ENCODE peak calls at places on chromosomes 12 and 14, in eight cellular contexts. One of them, this sample, is unnamed.
A peak's percentile ranks its signal among the peaks of the same experiment; 100 is the strongest.

GRCh38 chr14:39875028-39875427 is 442.8 kb upstream of the FBXO33 start:
- DNase-seq in K562: no peak
- DNase-seq in mammary epithelial cell: no peak
- DNase-seq in neural progenitor cell: no peak
- DNase-seq in Karpas-422: no peak
- DNase-seq in HepG2: no peak
- DNase-seq in PC-3: no peak
- DNase-seq in GM23248: no peak
- DNase-seq in this sample: no peak

GRCh38 chr12:102957339-102958050 is at the start of gene ASCL1:
- DNase-seq in K562: no peak
- DNase-seq in mammary epithelial cell: peak; percentile 33
- DNase-seq in neural progenitor cell: peak; percentile 71
- DNase-seq in Karpas-422: no peak
- DNase-seq in HepG2: no peak
- DNase-seq in PC-3: no peak
- DNase-seq in GM23248: peak; percentile 58
- DNase-seq in this sample: peak; percentile 74

GRCh38 chr12:93848453-93849120 is 171.4 kb downstream of the CRADD start:
- DNase-seq in K562: no peak
- DNase-seq in mammary epithelial cell: no peak
- DNase-seq in neural progenitor cell: no peak
- DNase-seq in Karpas-422: peak; percentile 86
- DNase-seq in HepG2: no peak
- DNase-seq in PC-3: peak; percentile 13
- DNase-seq in GM23248: no peak
- DNase-seq in this sample: no peak

GRCh38 chr14:54783660-54784015 is 119.0 kb downstream of the GCH1 start:
- DNase-seq in K562: no peak
- DNase-seq in mammary epithelial cell: no peak
- DNase-seq in neural progenitor cell: no peak
- DNase-seq in Karpas-422: no peak
- DNase-seq in HepG2: no peak
- DNase-seq in PC-3: no peak
- DNase-seq in GM23248: no peak
- DNase-seq in this sample: no peak

GRCh38 chr12:94263011-94263786 is 114.8 kb downstream of the PLXNC1 start:
- DNase-seq in K562: peak; percentile 20
- DNase-seq in mammary epithelial cell: no peak
- DNase-seq in neural progenitor cell: no peak
- DNase-seq in Karpas-422: peak; percentile 55
- DNase-seq in HepG2: no peak
- DNase-seq in PC-3: no peak
- DNase-seq in GM23248: peak; percentile 6
- DNase-seq in this sample: peak; percentile 42

GRCh38 chr12:22687677-22688076 is 62.7 kb downstream of the ETNK1 start:
- DNase-seq in K562: no peak
- DNase-seq in mammary epithelial cell: peak; percentile 51
- DNase-seq in neural progenitor cell: no peak
- DNase-seq in Karpas-422: no peak
- DNase-seq in HepG2: no peak
- DNase-seq in PC-3: peak; percentile 39
- DNase-seq in GM23248: peak; percentile 79
- DNase-seq in this sample: no peak

GRCh38 chr12:52010152-52010622 is 3.4 kb downstream of the TAMALIN start:
- DNase-seq in K562: peak; percentile 91
- DNase-seq in mammary epithelial cell: no peak
- DNase-seq in neural progenitor cell: peak; percentile 96
- DNase-seq in Karpas-422: no peak
- DNase-seq in HepG2: peak; percentile 72
- DNase-seq in PC-3: no peak
- DNase-seq in GM23248: peak; percentile 72
- DNase-seq in this sample: peak; percentile 86

GRCh38 chr12:114288071-114288470 is 117.9 kb downstream of the TBX5 start:
- DNase-seq in K562: no peak
- DNase-seq in mammary epithelial cell: no peak
- DNase-seq in neural progenitor cell: no peak
- DNase-seq in Karpas-422: no peak
- DNase-seq in HepG2: no peak
- DNase-seq in PC-3: no peak
- DNase-seq in GM23248: no peak
- DNase-seq in this sample: no peak

GRCh38 chr12:88650715-88651114 is 70.4 kb upstream of the KITLG start:
- DNase-seq in K562: no peak
- DNase-seq in mammary epithelial cell: peak; percentile 75
- DNase-seq in neural progenitor cell: no peak
- DNase-seq in Karpas-422: no peak
- DNase-seq in HepG2: no peak
- DNase-seq in PC-3: peak; percentile 82
- DNase-seq in GM23248: peak; percentile 88
- DNase-seq in this sample: no peak

GRCh38 chr14:31435276-31435675 is 14.9 kb upstream of the HEATR5A start:
- DNase-seq in K562: no peak
- DNase-seq in mammary epithelial cell: no peak
- DNase-seq in neural progenitor cell: no peak
- DNase-seq in Karpas-422: no peak
- DNase-seq in HepG2: no peak
- DNase-seq in PC-3: no peak
- DNase-seq in GM23248: peak; percentile 86
- DNase-seq in this sample: no peak

GRCh38 chr12:26789731-26790644 is 43.0 kb downstream of the ITPR2 start:
- DNase-seq in K562: no peak
- DNase-seq in mammary epithelial cell: peak; percentile 47
- DNase-seq in neural progenitor cell: no peak
- DNase-seq in Karpas-422: no peak
- DNase-seq in HepG2: no peak
- DNase-seq in PC-3: peak; percentile 90
- DNase-seq in GM23248: peak; percentile 84
- DNase-seq in this sample: no peak

GRCh38 chr14:67428501-67429031 is 16.6 kb upstream of the PLEK2 start:
- DNase-seq in K562: peak; percentile 51
- DNase-seq in mammary epithelial cell: peak; percentile 59
- DNase-seq in neural progenitor cell: no peak
- DNase-seq in Karpas-422: no peak
- DNase-seq in HepG2: peak; percentile 60
- DNase-seq in PC-3: peak; percentile 76
- DNase-seq in GM23248: peak; percentile 84
- DNase-seq in this sample: no peak

GRCh38 chr14:88934231-88934898 is 109.9 kb downstream of the TTC8 start:
- DNase-seq in K562: no peak
- DNase-seq in mammary epithelial cell: no peak
- DNase-seq in neural progenitor cell: no peak
- DNase-seq in Karpas-422: no peak
- DNase-seq in HepG2: no peak
- DNase-seq in PC-3: no peak
- DNase-seq in GM23248: peak; percentile 16
- DNase-seq in this sample: no peak

GRCh38 chr12:77388611-77389265 is 323.4 kb upstream of the E2F7 start:
- DNase-seq in K562: no peak
- DNase-seq in mammary epithelial cell: no peak
- DNase-seq in neural progenitor cell: no peak
- DNase-seq in Karpas-422: no peak
- DNase-seq in HepG2: no peak
- DNase-seq in PC-3: no peak
- DNase-seq in GM23248: peak; percentile 57
- DNase-seq in this sample: no peak

GRCh38 chr14:51236314-51236713 is 3.7 kb upstream of the TMX1 start:
- DNase-seq in K562: peak; percentile 54
- DNase-seq in mammary epithelial cell: peak; percentile 60
- DNase-seq in neural progenitor cell: no peak
- DNase-seq in Karpas-422: peak; percentile 53
- DNase-seq in HepG2: no peak
- DNase-seq in PC-3: peak; percentile 55
- DNase-seq in GM23248: no peak
- DNase-seq in this sample: no peak

GRCh38 chr12:51403744-51404143 is 12.5 kb upstream of the GALNT6 start:
- DNase-seq in K562: no peak
- DNase-seq in mammary epithelial cell: no peak
- DNase-seq in neural progenitor cell: no peak
- DNase-seq in Karpas-422: no peak
- DNase-seq in HepG2: no peak
- DNase-seq in PC-3: no peak
- DNase-seq in GM23248: no peak
- DNase-seq in this sample: no peak

GRCh38 chr12:27488479-27488878 is 35.5 kb upstream of the PPFIBP1 start:
- DNase-seq in K562: no peak
- DNase-seq in mammary epithelial cell: peak; percentile 6
- DNase-seq in neural progenitor cell: no peak
- DNase-seq in Karpas-422: no peak
- DNase-seq in HepG2: no peak
- DNase-seq in PC-3: peak; percentile 22
- DNase-seq in GM23248: no peak
- DNase-seq in this sample: no peak

GRCh38 chr12:2652401-2653081 is 142.2 kb upstream of the FKBP4 start:
- DNase-seq in K562: peak; percentile 5
- DNase-seq in mammary epithelial cell: no peak
- DNase-seq in neural progenitor cell: peak; percentile 51
- DNase-seq in Karpas-422: no peak
- DNase-seq in HepG2: no peak
- DNase-seq in PC-3: no peak
- DNase-seq in GM23248: no peak
- DNase-seq in this sample: peak; percentile 72

GRCh38 chr14:55133416-55133815 is 4.4 kb downstream of the LGALS3 start:
- DNase-seq in K562: no peak
- DNase-seq in mammary epithelial cell: peak; percentile 28
- DNase-seq in neural progenitor cell: peak; percentile 44
- DNase-seq in Karpas-422: no peak
- DNase-seq in HepG2: no peak
- DNase-seq in PC-3: no peak
- DNase-seq in GM23248: peak; percentile 73
- DNase-seq in this sample: peak; percentile 32

GRCh38 chr14:85187521-85187920 is 342.4 kb upstream of the FLRT2 start:
- DNase-seq in K562: no peak
- DNase-seq in mammary epithelial cell: peak; percentile 15
- DNase-seq in neural progenitor cell: no peak
- DNase-seq in Karpas-422: no peak
- DNase-seq in HepG2: no peak
- DNase-seq in PC-3: peak; percentile 37
- DNase-seq in GM23248: no peak
- DNase-seq in this sample: no peak

GRCh38 chr14:59918824-59919581 is 941 bp upstream of the LRRC9 start:
- DNase-seq in K562: peak; percentile 9
- DNase-seq in mammary epithelial cell: no peak
- DNase-seq in neural progenitor cell: peak; percentile 48
- DNase-seq in Karpas-422: no peak
- DNase-seq in HepG2: peak; percentile 32
- DNase-seq in PC-3: peak; percentile 71
- DNase-seq in GM23248: peak; percentile 60
- DNase-seq in this sample: peak; percentile 43

GRCh38 chr14:80212025-80212402 is 710 bp upstream of the DIO2 start:
- DNase-seq in K562: no peak
- DNase-seq in mammary epithelial cell: peak; percentile 58
- DNase-seq in neural progenitor cell: peak; percentile 40
- DNase-seq in Karpas-422: peak; percentile 63
- DNase-seq in HepG2: no peak
- DNase-seq in PC-3: no peak
- DNase-seq in GM23248: peak; percentile 76
- DNase-seq in this sample: peak; percentile 18
- H3K4me3 ChIP-seq in K562: no peak overlapping the region
- H3K4me3 ChIP-seq in mammary epithelial cell: peak overlapping the region; percentile 43
- H3K4me3 ChIP-seq in neural progenitor cell: peak overlapping the region; percentile 11
- H3K4me3 ChIP-seq in Karpas-422: peak overlapping the region; percentile 41
- H3K4me3 ChIP-seq in HepG2: no peak overlapping the region
- H3K4me3 ChIP-seq in PC-3: peak overlapping the region; percentile 46
- H3K4me3 ChIP-seq in GM23248: peak overlapping the region; percentile 73
- H3K4me3 ChIP-seq in this sample: peak overlapping the region; percentile 33

DNA sequence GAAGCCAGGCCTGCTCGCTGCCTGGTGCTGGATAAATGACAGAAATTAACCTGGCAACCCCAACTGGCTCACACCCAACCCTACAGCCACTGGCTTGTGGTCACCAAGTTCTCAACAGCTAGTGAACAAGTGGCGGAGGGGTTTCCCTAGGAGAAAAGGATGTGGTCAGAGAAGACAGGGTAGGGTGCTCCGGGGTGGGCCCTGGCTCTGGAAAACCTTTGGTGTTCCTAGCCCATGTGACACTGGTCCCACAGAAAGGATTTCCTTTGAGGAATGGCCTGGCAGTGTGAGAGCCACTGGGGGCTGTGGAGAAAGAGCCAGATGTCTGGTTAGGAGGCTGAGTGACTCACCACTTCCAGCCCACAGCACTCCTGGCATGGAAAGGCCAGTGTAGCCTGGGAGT is 8.7 kb downstream of the SYNE3 start:
- DNase-seq in K562: no peak
- DNase-seq in mammary epithelial cell: peak; percentile 73
- DNase-seq in neural progenitor cell: no peak
- DNase-seq in Karpas-422: no peak
- DNase-seq in HepG2: no peak
- DNase-seq in PC-3: peak; percentile 78
- DNase-seq in GM23248: peak; percentile 86
- DNase-seq in this sample: no peak
- H4K20me1 ChIP-seq in K562: no peaks in the 10 kb centered on the region
- H4K20me1 ChIP-seq in mammary epithelial cell: no peaks in the 10 kb centered on the region
- H4K20me1 ChIP-seq in neural progenitor cell: no peaks in the 10 kb centered on the region
- H4K20me1 ChIP-seq in Karpas-422: peaks cover 4% of the 10 kb centered on the region
- H4K20me1 ChIP-seq in HepG2: no peaks in the 10 kb centered on the region
- H4K20me1 ChIP-seq in PC-3: no peaks in the 10 kb centered on the region
- H4K20me1 ChIP-seq in GM23248: no peaks in the 10 kb centered on the region
- H4K20me1 ChIP-seq in this sample: no peaks in the 10 kb centered on the region

DNA sequence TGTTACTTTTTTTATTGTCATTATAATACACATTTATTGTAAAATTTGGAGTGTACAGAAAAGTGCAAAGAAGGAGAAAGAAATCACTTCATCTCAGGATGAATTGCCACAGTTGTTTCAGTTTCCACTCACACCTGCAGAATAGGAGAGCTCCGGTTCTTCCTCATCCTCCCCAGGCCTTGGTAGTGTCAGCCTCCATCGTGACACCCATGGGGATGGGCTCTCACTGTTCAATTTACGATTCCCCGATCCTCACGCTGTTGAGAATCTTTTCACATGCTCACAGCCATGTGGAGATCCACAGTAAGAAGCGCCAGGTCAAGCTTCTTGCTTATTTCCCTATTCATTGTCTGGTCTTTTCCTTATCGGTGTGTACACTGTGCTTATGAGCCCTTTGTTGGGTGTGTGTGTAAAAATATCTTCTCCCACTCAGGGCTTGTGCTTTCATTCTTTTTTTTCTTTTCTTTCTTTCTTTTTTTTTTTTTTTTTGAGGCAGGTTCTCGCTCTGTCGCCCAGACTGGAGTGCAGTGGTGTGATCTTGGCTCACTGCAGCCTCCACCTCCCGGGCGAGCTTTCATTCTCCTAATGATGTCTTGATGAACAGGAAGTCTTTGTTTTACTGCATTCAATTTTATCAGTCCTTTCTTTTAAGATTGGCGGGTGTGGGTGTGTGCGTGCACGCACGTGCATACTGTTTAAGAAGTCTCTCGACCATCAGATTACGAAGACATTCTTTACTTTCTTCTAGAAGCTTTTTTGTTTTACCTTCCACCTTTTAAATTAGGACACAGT is 21.5 kb downstream of the RIN3 start:
- DNase-seq in K562: no peak
- DNase-seq in mammary epithelial cell: no peak
- DNase-seq in neural progenitor cell: no peak
- DNase-seq in Karpas-422: no peak
- DNase-seq in HepG2: no peak
- DNase-seq in PC-3: no peak
- DNase-seq in GM23248: no peak
- DNase-seq in this sample: no peak
- H3K4me3 ChIP-seq in K562: no peak overlapping the region
- H3K4me3 ChIP-seq in mammary epithelial cell: no peak overlapping the region
- H3K4me3 ChIP-seq in neural progenitor cell: no peak overlapping the region
- H3K4me3 ChIP-seq in Karpas-422: no peak overlapping the region
- H3K4me3 ChIP-seq in HepG2: no peak overlapping the region
- H3K4me3 ChIP-seq in PC-3: no peak overlapping the region
- H3K4me3 ChIP-seq in GM23248: no peak overlapping the region
- H3K4me3 ChIP-seq in this sample: no peak overlapping the region

GRCh38 chr12:31310488-31310887 is 15.5 kb downstream of the SINHCAF start:
- DNase-seq in K562: no peak
- DNase-seq in mammary epithelial cell: no peak
- DNase-seq in neural progenitor cell: no peak
- DNase-seq in Karpas-422: no peak
- DNase-seq in HepG2: no peak
- DNase-seq in PC-3: no peak
- DNase-seq in GM23248: no peak
- DNase-seq in this sample: no peak
- H4K20me1 ChIP-seq in K562: peaks cover 39% of the 10 kb centered on the region
- H4K20me1 ChIP-seq in mammary epithelial cell: peaks cover 5% of the 10 kb centered on the region
- H4K20me1 ChIP-seq in neural progenitor cell: peaks cover 99% of the 10 kb centered on the region
- H4K20me1 ChIP-seq in Karpas-422: peaks cover 89% of the 10 kb centered on the region
- H4K20me1 ChIP-seq in HepG2: peaks cover 94% of the 10 kb centered on the region
- H4K20me1 ChIP-seq in PC-3: peaks cover 59% of the 10 kb centered on the region
- H4K20me1 ChIP-seq in GM23248: no peaks in the 10 kb centered on the region
- H4K20me1 ChIP-seq in this sample: peaks cover 97% of the 10 kb centered on the region